ENCODE peak calls at places on chromosomes 4 and X, in six cellular contexts. V is CD8-positive, alpha-beta T cell; G is putamen; R is stimulated activated CD4-positive, alpha-beta T cell treated with anti-CD3 and anti-CD28 coated beads, Interleukin-2, amount 100 ng/mL, for 4 hours; K is DMS53; J is testis. N is an unnamed sample.

GRCh38 chr4:171588146-171588545 is 225.1 kb upstream of the GALNTL6 start:
- DNase-seq in V (no peak), G (no peak), R (no peak), K (no peak), J (no peak), N (no peak)

GRCh38 chrX:103099706-103100105 is 6.8 kb upstream of the NXF3 start:
- DNase-seq in V (no peak), G (no peak), R (no peak), K (no peak), J (no peak), N (no peak)

GRCh38 chr4:183118585-183118984 is 19.5 kb downstream of the WWC2 start:
- DNase-seq in V (no peak), G (no peak), R (no peak), K (no peak), J (peak; percentile 39), N (no peak)

GRCh38 chr4:125735107-125735506 is 420.4 kb downstream of the FAT4 start:
- DNase-seq in V (no peak), G (no peak), R (no peak), K (no peak), J (peak; percentile 21), N (no peak)

GRCh38 chrX:16123222-16123786 is at the start of gene GRPR:
- DNase-seq in V (peak; percentile 27), G (peak; percentile 45), R (peak; percentile 22), K (peak; percentile 94), J (peak; percentile 89), N (peak; percentile 95)

GRCh38 chr4:184066584-184067300 is 150.9 kb downstream of the ENPP6 start:
- DNase-seq in V (no peak), G (no peak), R (no peak), K (no peak), J (no peak), N (no peak)

GRCh38 chrX:11666180-11666579 is 460 bp upstream of the ARHGAP6 start:
- DNase-seq in V (no peak), G (no peak), R (no peak), K (peak; percentile 10), J (no peak), N (no peak)

GRCh38 chr4:38759077-38759789 is 23.6 kb downstream of the TLR10 start:
- DNase-seq in V (peak; percentile 46), G (peak; percentile 98), R (peak; percentile 46), K (peak; percentile 79), J (peak; percentile 85), N (peak; percentile 92)

N was measured in Karpas-422.